ENCODE peak calls at places on chromosome 1, in eight cellular contexts. I, C, B, T, F, M, O and Z are unnamed samples.

GRCh38 chr1:240189386-240189989 is 97.8 kb downstream of the FMN2 start:
- DNase-seq in I (no peak), C (no peak), B (no peak), T (peak), F (peak), M (no peak), O (no peak), Z (peak)

GRCh38 chr1:198072177-198072576 is 84.6 kb upstream of the NEK7 start:
- DNase-seq in I (no peak), C (no peak), B (no peak), T (peak), F (no peak), M (no peak), O (no peak), Z (no peak)

GRCh38 chr1:179867493-179868330 is 9.9 kb downstream of the TOR1AIP2 start:
- DNase-seq in I (no peak), C (peak), B (peak), T (peak), F (peak), M (peak), O (no peak), Z (peak)

GRCh38 chr1:51622455-51622913 is 5.6 kb downstream of the OSBPL9 start:
- DNase-seq in I (no peak), C (no peak), B (no peak), T (peak), F (peak), M (no peak), O (peak), Z (no peak)

GRCh38 chr1:246428542-246429308 is 78.4 kb downstream of the SMYD3 start:
- DNase-seq in I (no peak), C (no peak), B (no peak), T (peak), F (no peak), M (no peak), O (no peak), Z (no peak)

GRCh38 chr1:181318022-181318857 is 165.1 kb upstream of the CACNA1E start:
- DNase-seq in I (no peak), C (no peak), B (no peak), T (no peak), F (no peak), M (peak), O (no peak), Z (peak)

GRCh38 chr1:170097449-170097948 is 23.0 kb upstream of the KIFAP3 start:
- DNase-seq in I (no peak), C (no peak), B (no peak), T (no peak), F (peak), M (no peak), O (no peak), Z (no peak)

GRCh38 chr1:32988665-32989064 is 24.1 kb upstream of the RNF19B start:
- DNase-seq in I (peak), C (no peak), B (no peak), T (peak), F (no peak), M (no peak), O (no peak), Z (no peak)

GRCh38 chr1:13699510-13699909 is 478 bp upstream of the PRDM2 start:
- DNase-seq in I (no peak), C (no peak), B (no peak), T (peak), F (peak), M (no peak), O (no peak), Z (no peak)

GRCh38 chr1:248695451-248696132 is 7.0 kb downstream of the OR14I1 start:
- DNase-seq in I (no peak), C (no peak), B (no peak), T (peak), F (no peak), M (no peak), O (no peak), Z (no peak)

GRCh38 chr1:183227963-183228649 is 42.0 kb downstream of the LAMC2 start:
- DNase-seq in I (no peak), C (no peak), B (no peak), T (peak), F (peak), M (peak), O (no peak), Z (peak)

GRCh38 chr1:47031059-47031458 is 7.6 kb downstream of the CYP4X1 start:
- DNase-seq in I (no peak), C (no peak), B (no peak), T (peak), F (no peak), M (no peak), O (no peak), Z (no peak)

GRCh38 chr1:160399544-160400283 is 650 bp upstream of the VANGL2 start:
- DNase-seq in I (no peak), C (no peak), B (no peak), T (no peak), F (no peak), M (no peak), O (no peak), Z (no peak)

GRCh38 chr1:2036287-2036686 is 13.9 kb upstream of the PRKCZ start:
- DNase-seq in I (no peak), C (no peak), B (no peak), T (no peak), F (no peak), M (no peak), O (no peak), Z (no peak)

GRCh38 chr1:229046251-229046853 is 224.6 kb upstream of the RAB4A start:
- DNase-seq in I (no peak), C (no peak), B (no peak), T (no peak), F (no peak), M (no peak), O (no peak), Z (no peak)

GRCh38 chr1:231355171-231355570 is 17.1 kb downstream of the SPRTN start:
- DNase-seq in I (no peak), C (no peak), B (no peak), T (no peak), F (no peak), M (no peak), O (no peak), Z (no peak)

GRCh38 chr1:46137901-46138300 is 5.5 kb upstream of the PIK3R3 start:
- DNase-seq in I (no peak), C (no peak), B (no peak), T (peak), F (no peak), M (no peak), O (no peak), Z (no peak)

GRCh38 chr1:154714638-154715037 is 106.7 kb upstream of the ADAR start:
- DNase-seq in I (peak), C (no peak), B (no peak), T (peak), F (peak), M (no peak), O (no peak), Z (no peak)

GRCh38 chr1:121444096-121444495 is 259.3 kb downstream of the SRGAP2C start:
- DNase-seq in I (no peak), C (no peak), B (no peak), T (no peak), F (no peak), M (no peak), O (no peak), Z (no peak)

GRCh38 chr1:15850450-15851079 is 3.1 kb downstream of the SPEN start:
- DNase-seq in I (no peak), C (no peak), B (no peak), T (no peak), F (no peak), M (no peak), O (no peak), Z (no peak)

GRCh38 chr1:17822741-17823426 is 67.8 kb downstream of the ACTL8 start:
- DNase-seq in I (no peak), C (no peak), B (no peak), T (no peak), F (no peak), M (no peak), O (no peak), Z (no peak)
- TF ChIP-seq CTCF in I (no peak), C (no peak), B (no peak), T (no peak), F (no peak), M (no peak), O (no peak), Z (no peak)

GRCh38 chr1:194362327-194362726 is 1175.9 kb upstream of the B3GALT2 start:
- DNase-seq in I (no peak), C (no peak), B (no peak), T (no peak), F (no peak), M (no peak), O (no peak), Z (no peak)
- TF ChIP-seq CTCF in I (no peak), C (no peak), B (no peak), T (no peak), F (no peak), M (no peak), O (no peak), Z (no peak)

DNA sequence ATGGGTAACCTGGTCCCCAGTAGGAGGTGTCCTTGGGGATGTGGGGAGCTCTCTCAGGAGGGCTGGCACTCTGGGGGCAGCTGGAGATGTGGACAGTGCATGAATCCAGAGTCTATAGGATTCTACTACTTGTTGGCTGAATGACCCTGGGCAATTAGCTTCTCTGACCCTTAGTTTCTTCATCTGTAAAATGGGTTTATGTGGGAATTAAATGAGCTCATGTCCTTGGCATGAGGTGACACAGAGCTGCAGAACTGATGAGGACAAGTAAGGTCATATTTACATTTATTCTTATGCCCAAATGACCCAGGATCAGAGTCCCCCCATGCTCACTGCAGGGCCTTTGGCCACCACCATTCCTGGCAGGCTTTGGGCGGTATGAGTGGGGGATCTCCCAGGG is 29.3 kb downstream of the FOXO6 start:
- DNase-seq in I (no peak), C (no peak), B (no peak), T (no peak), F (no peak), M (no peak), O (no peak), Z (no peak)
- TF ChIP-seq CTCF in I (no peak), C (no peak), B (no peak), T (no peak), F (no peak), M (no peak), O (no peak), Z (no peak)

GRCh38 chr1:25692560-25692959 is 76.0 kb downstream of the MAN1C1 start:
- DNase-seq in I (no peak), C (no peak), B (no peak), T (no peak), F (peak), M (peak), O (no peak), Z (peak)
- TF ChIP-seq CTCF in I (peak), C (peak), B (peak), T (peak), F (peak), M (peak), O (no peak), Z (peak)

GRCh38 chr1:93722081-93723031 is 40.7 kb upstream of the BCAR3 start:
- DNase-seq in I (no peak), C (no peak), B (no peak), T (peak), F (no peak), M (peak), O (no peak), Z (no peak)
- TF ChIP-seq CTCF in I (no peak), C (no peak), B (no peak), T (peak), F (no peak), M (no peak), O (no peak), Z (no peak)

GRCh38 chr1:44827197-44828002 is 15.7 kb downstream of the PTCH2 start:
- DNase-seq in I (no peak), C (no peak), B (no peak), T (no peak), F (no peak), M (peak), O (no peak), Z (no peak)
- TF ChIP-seq CTCF in I (no peak), C (no peak), B (no peak), T (no peak), F (no peak), M (no peak), O (no peak), Z (no peak)

GRCh38 chr1:151135433-151136385 is 10.7 kb downstream of the SEMA6C start:
- DNase-seq in I (no peak), C (no peak), B (no peak), T (no peak), F (no peak), M (no peak), O (no peak), Z (no peak)
- TF ChIP-seq CTCF in I (no peak), C (no peak), B (no peak), T (no peak), F (no peak), M (no peak), O (no peak), Z (no peak)